ENCODE peak calls at places on chromosome X, in six cellular contexts. O is NCI-H1092 treated with DMSO at 0.1 percent for 48 hours, U is HCEC 1CT, X is T-helper 1 cell, V is nephron progenitor cell, M is HAP-1. G is an unnamed sample.

GRCh38 chrX:40931921-40932320 is 153.3 kb upstream of the USP9X start:
- DNase-seq in M (no peak), V (no peak), X (no peak), O (no peak), U (peak), G (no peak)

GRCh38 chrX:119015407-119016242 is 41.2 kb downstream of the LONRF3 start:
- DNase-seq in U (peak), X (no peak), O (no peak), V (no peak), M (no peak), G (peak)

GRCh38 chrX:45518552-45518951 is 317.9 kb upstream of the DIPK2B start:
- DNase-seq in U (no peak), O (no peak), M (no peak), V (no peak), X (no peak), G (no peak)

GRCh38 chrX:42930951-42931350 is 153.0 kb upstream of the PPP1R2C start:
- DNase-seq in O (no peak), X (no peak), V (no peak), U (no peak), M (no peak), G (no peak)

GRCh38 chrX:41087219-41087618 is 2.0 kb downstream of the USP9X start:
- DNase-seq in U (no peak), X (no peak), M (no peak), O (peak), V (no peak), G (no peak)

GRCh38 chrX:140712413-140713173 is 3.0 kb downstream of the LINC00632 start:
- DNase-seq in X (peak), M (peak), O (no peak), U (no peak), V (peak), G (peak)

GRCh38 chrX:21926527-21927278 is 13.8 kb upstream of the SMS start:
- DNase-seq in O (no peak), X (no peak), U (peak), M (peak), V (no peak), G (peak)

GRCh38 chrX:154595559-154595958 is 10.6 kb downstream of the CTAG1A start:
- DNase-seq in M (no peak), X (no peak), V (no peak), O (no peak), U (no peak), G (no peak)

GRCh38 chrX:40278340-40279090 is 180.8 kb upstream of the BCOR start:
- DNase-seq in V (no peak), O (peak), U (no peak), X (peak), M (no peak), G (no peak)

GRCh38 chrX:17590892-17591740 is 146.2 kb upstream of the SCML1 start:
- DNase-seq in O (peak), V (peak), U (peak), M (peak), X (no peak), G (peak)

GRCh38 chrX:134460861-134461218 is 875 bp downstream of the HPRT1 start:
- DNase-seq in X (no peak), V (no peak), O (peak), U (peak), M (peak), G (peak)

GRCh38 chrX:20270557-20270880 is 3.8 kb upstream of the RPS6KA3 start:
- DNase-seq in X (no peak), M (no peak), U (peak), O (no peak), V (no peak), G (no peak)

GRCh38 chrX:7055386-7056137 is 92.0 kb upstream of the STS start:
- DNase-seq in O (no peak), U (no peak), M (no peak), V (no peak), X (no peak), G (no peak)

GRCh38 chrX:20973038-20973437 is 401.2 kb upstream of the CNKSR2 start:
- DNase-seq in O (no peak), M (peak), V (no peak), X (no peak), U (no peak), G (no peak)

GRCh38 chrX:19629541-19629940 is 114.2 kb upstream of the MAP3K15 start:
- DNase-seq in V (no peak), O (no peak), U (no peak), X (no peak), M (no peak), G (no peak)

GRCh38 chrX:26581086-26581485 is 365.1 kb downstream of the MAGEB5 start:
- DNase-seq in V (no peak), X (no peak), O (no peak), U (no peak), M (no peak), G (no peak)

GRCh38 chrX:123121241-123121640 is 62.8 kb upstream of the GRIA3 start:
- DNase-seq in V (no peak), X (no peak), O (no peak), U (no peak), M (no peak), G (no peak)

GRCh38 chrX:2820131-2820771 is 8.5 kb upstream of the GYG2 start:
- DNase-seq in V (no peak), O (no peak), M (no peak), X (no peak), U (no peak), G (no peak)

GRCh38 chrX:144896323-144896722 is 351.0 kb upstream of the SPANXN1 start:
- DNase-seq in M (peak), X (no peak), V (no peak), O (peak), U (no peak), G (no peak)

GRCh38 chrX:64975989-64976672 is at the start of gene ZC4H2:
- DNase-seq in V (peak), X (peak), U (no peak), M (peak), O (no peak), G (peak)

GRCh38 chrX:37896491-37896890 is 49.1 kb upstream of the DYNLT3 start:
- DNase-seq in V (no peak), O (no peak), X (no peak), M (no peak), U (no peak), G (no peak)

GRCh38 chrX:121349263-121349662 is 301.9 kb downstream of the GLUD2 start:
- DNase-seq in X (no peak), V (no peak), M (no peak), O (no peak), U (no peak), G (no peak)

GRCh38 chrX:120522820-120523219 is 37.9 kb downstream of the CUL4B start:
- DNase-seq in X (no peak), M (no peak), V (no peak), O (no peak), U (no peak), G (peak)

GRCh38 chrX:2150722-2151121 is 350.1 kb downstream of the DHRSX start:
- DNase-seq in O (no peak), X (no peak), U (no peak), M (no peak), V (no peak), G (no peak)

G was measured in NCI-H460.